ENCODE peak calls at places on chromosomes 13 and 19, in nine cellular contexts. One of them, this sample, is unnamed. For H3K27me3 and H3K9me3, the result is how much of the 10 kb centered on the place peaks cover.

GRCh38 chr13:94236876-94237275 is 242.6 kb downstream of the DCT start:
- DNase-seq in lower lobe of right lung: no peak
- DNase-seq in Peyer's patch: no peak
- DNase-seq in neural progenitor cell: no peak
- DNase-seq in lung: no peak
- DNase-seq in pancreas: no peak
- DNase-seq in ascending aorta: no peak
- DNase-seq in CD8-positive, alpha-beta memory T cell: no peak
- DNase-seq in adrenal gland: no peak
- DNase-seq in this sample: no peak

GRCh38 chr13:40660270-40660669 is 6.2 kb downstream of the FOXO1 start:
- DNase-seq in lower lobe of right lung: no peak
- DNase-seq in Peyer's patch: no peak
- DNase-seq in neural progenitor cell: no peak
- DNase-seq in lung: no peak
- DNase-seq in pancreas: no peak
- DNase-seq in ascending aorta: no peak
- DNase-seq in CD8-positive, alpha-beta memory T cell: no peak
- DNase-seq in adrenal gland: no peak
- DNase-seq in this sample: no peak

GRCh38 chr19:38004505-38005223 is 97.7 kb downstream of the SIPA1L3 start:
- DNase-seq in lower lobe of right lung: peak
- DNase-seq in Peyer's patch: peak
- DNase-seq in neural progenitor cell: peak
- DNase-seq in lung: peak
- DNase-seq in pancreas: no peak
- DNase-seq in ascending aorta: peak
- DNase-seq in CD8-positive, alpha-beta memory T cell: no peak
- DNase-seq in adrenal gland: peak
- DNase-seq in this sample: no peak

GRCh38 chr19:50158577-50158976 is 4.5 kb downstream of the IZUMO2 start:
- DNase-seq in lower lobe of right lung: no peak
- DNase-seq in Peyer's patch: no peak
- DNase-seq in neural progenitor cell: no peak
- DNase-seq in lung: no peak
- DNase-seq in pancreas: no peak
- DNase-seq in ascending aorta: no peak
- DNase-seq in CD8-positive, alpha-beta memory T cell: no peak
- DNase-seq in adrenal gland: no peak
- DNase-seq in this sample: no peak

GRCh38 chr19:2474232-2475017 is 1.5 kb upstream of the GADD45B start:
- DNase-seq in lower lobe of right lung: peak
- DNase-seq in Peyer's patch: peak
- DNase-seq in neural progenitor cell: peak
- DNase-seq in lung: peak
- DNase-seq in pancreas: peak
- DNase-seq in ascending aorta: peak
- DNase-seq in CD8-positive, alpha-beta memory T cell: peak
- DNase-seq in adrenal gland: peak
- DNase-seq in this sample: no peak

GRCh38 chr13:48253849-48254248 is 20.8 kb downstream of the ITM2B start:
- DNase-seq in lower lobe of right lung: no peak
- DNase-seq in Peyer's patch: no peak
- DNase-seq in neural progenitor cell: no peak
- DNase-seq in lung: no peak
- DNase-seq in pancreas: no peak
- DNase-seq in ascending aorta: no peak
- DNase-seq in CD8-positive, alpha-beta memory T cell: no peak
- DNase-seq in adrenal gland: no peak
- DNase-seq in this sample: no peak

GRCh38 chr19:58108546-58108817 is 10.5 kb upstream of the ZSCAN18 start:
- DNase-seq in lower lobe of right lung: no peak
- DNase-seq in Peyer's patch: no peak
- DNase-seq in neural progenitor cell: no peak
- DNase-seq in lung: no peak
- DNase-seq in pancreas: no peak
- DNase-seq in ascending aorta: no peak
- DNase-seq in CD8-positive, alpha-beta memory T cell: no peak
- DNase-seq in adrenal gland: no peak
- DNase-seq in this sample: no peak

GRCh38 chr19:852136-853013 is at the start of gene ELANE:
- DNase-seq in lower lobe of right lung: no peak
- DNase-seq in Peyer's patch: no peak
- DNase-seq in neural progenitor cell: no peak
- DNase-seq in lung: no peak
- DNase-seq in pancreas: peak
- DNase-seq in ascending aorta: no peak
- DNase-seq in CD8-positive, alpha-beta memory T cell: no peak
- DNase-seq in adrenal gland: no peak
- DNase-seq in this sample: no peak

GRCh38 chr19:46197314-46198070 is 32.0 kb upstream of the IGFL1 start:
- DNase-seq in lower lobe of right lung: no peak
- DNase-seq in Peyer's patch: no peak
- DNase-seq in neural progenitor cell: no peak
- DNase-seq in lung: no peak
- DNase-seq in pancreas: no peak
- DNase-seq in ascending aorta: no peak
- DNase-seq in CD8-positive, alpha-beta memory T cell: no peak
- DNase-seq in adrenal gland: peak
- DNase-seq in this sample: no peak
- H3K27me3 ChIP-seq in lower lobe of right lung: under half
- H3K27me3 ChIP-seq in Peyer's patch: under half
- H3K27me3 ChIP-seq in neural progenitor cell: under half
- H3K27me3 ChIP-seq in lung: under half
- H3K27me3 ChIP-seq in pancreas: under half
- H3K27me3 ChIP-seq in ascending aorta: under half
- H3K27me3 ChIP-seq in CD8-positive, alpha-beta memory T cell: under half
- H3K27me3 ChIP-seq in adrenal gland: under half
- H3K27me3 ChIP-seq in this sample: under half

GRCh38 chr19:45863335-45863839 is 440 bp upstream of the SYMPK start:
- DNase-seq in lower lobe of right lung: no peak
- DNase-seq in Peyer's patch: no peak
- DNase-seq in neural progenitor cell: no peak
- DNase-seq in lung: no peak
- DNase-seq in pancreas: no peak
- DNase-seq in ascending aorta: no peak
- DNase-seq in CD8-positive, alpha-beta memory T cell: no peak
- DNase-seq in adrenal gland: no peak
- DNase-seq in this sample: no peak

GRCh38 chr19:45862271-45862563 is 730 bp downstream of the SYMPK start:
- DNase-seq in lower lobe of right lung: no peak
- DNase-seq in Peyer's patch: no peak
- DNase-seq in neural progenitor cell: no peak
- DNase-seq in lung: no peak
- DNase-seq in pancreas: peak
- DNase-seq in ascending aorta: no peak
- DNase-seq in CD8-positive, alpha-beta memory T cell: no peak
- DNase-seq in adrenal gland: no peak
- DNase-seq in this sample: no peak

GRCh38 chr19:45862564-45863334 is at the start of gene SYMPK:
- DNase-seq in lower lobe of right lung: peak
- DNase-seq in Peyer's patch: peak
- DNase-seq in neural progenitor cell: peak
- DNase-seq in lung: peak
- DNase-seq in pancreas: peak
- DNase-seq in ascending aorta: peak
- DNase-seq in CD8-positive, alpha-beta memory T cell: peak
- DNase-seq in adrenal gland: peak
- DNase-seq in this sample: peak

GRCh38 chr19:45863840-45864628 is at the start of gene FOXA3:
- DNase-seq in lower lobe of right lung: no peak
- DNase-seq in Peyer's patch: peak
- DNase-seq in neural progenitor cell: peak
- DNase-seq in lung: no peak
- DNase-seq in pancreas: peak
- DNase-seq in ascending aorta: peak
- DNase-seq in CD8-positive, alpha-beta memory T cell: peak
- DNase-seq in adrenal gland: no peak
- DNase-seq in this sample: no peak

DNA sequence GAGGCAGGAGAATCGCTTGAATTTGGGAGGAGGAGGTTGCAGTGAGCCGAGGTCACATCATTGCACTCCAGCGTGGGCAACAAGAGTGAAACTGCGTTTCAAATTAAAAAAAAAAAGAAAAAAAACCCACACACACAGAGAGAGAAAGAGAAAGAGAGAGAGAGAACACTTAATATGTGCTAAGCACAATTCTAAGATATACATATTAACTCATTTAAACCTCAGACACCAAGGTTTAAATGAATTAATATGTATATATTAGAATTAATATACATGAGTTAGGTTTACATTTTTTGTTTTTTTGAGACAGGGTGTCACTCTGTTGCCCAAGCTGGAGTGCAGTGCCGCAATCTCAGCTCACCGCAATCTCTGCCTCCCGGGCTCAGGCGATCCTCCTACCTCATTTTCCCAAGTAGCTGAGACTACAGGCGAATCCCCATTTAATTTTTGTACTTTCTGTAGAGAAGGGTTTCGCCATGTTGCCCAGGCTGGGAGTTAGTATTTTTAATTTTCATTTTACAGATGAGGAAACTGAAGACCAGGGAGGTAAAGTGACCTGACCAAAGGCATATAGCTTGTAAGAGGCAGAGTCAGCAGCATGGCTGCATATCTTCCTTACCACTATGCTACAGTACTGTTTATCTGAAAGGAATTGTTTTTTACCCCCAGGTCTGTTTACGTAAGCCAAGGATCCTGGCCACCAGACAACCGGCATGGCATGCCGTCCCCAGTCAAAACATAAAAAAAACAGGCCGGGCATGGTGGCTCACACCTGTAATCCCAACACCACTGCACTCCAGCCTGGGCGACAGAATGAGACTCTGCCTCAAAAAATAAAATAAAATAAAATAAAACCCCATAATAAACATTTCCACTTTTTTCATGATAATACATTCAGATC is 2.3 kb downstream of the SYMPK start:
- DNase-seq in lower lobe of right lung: no peak
- DNase-seq in Peyer's patch: no peak
- DNase-seq in neural progenitor cell: no peak
- DNase-seq in lung: no peak
- DNase-seq in pancreas: peak
- DNase-seq in ascending aorta: no peak
- DNase-seq in CD8-positive, alpha-beta memory T cell: no peak
- DNase-seq in adrenal gland: no peak
- DNase-seq in this sample: no peak
- H3K9me3 ChIP-seq in lower lobe of right lung: under half
- H3K9me3 ChIP-seq in Peyer's patch: under half
- H3K9me3 ChIP-seq in neural progenitor cell: under half
- H3K9me3 ChIP-seq in lung: under half
- H3K9me3 ChIP-seq in pancreas: under half
- H3K9me3 ChIP-seq in ascending aorta: under half
- H3K9me3 ChIP-seq in CD8-positive, alpha-beta memory T cell: under half
- H3K9me3 ChIP-seq in adrenal gland: under half
- H3K9me3 ChIP-seq in this sample: under half

GRCh38 chr19:30373593-30373992 is 1.4 kb downstream of the ZNF536 start:
- DNase-seq in lower lobe of right lung: no peak
- DNase-seq in Peyer's patch: no peak
- DNase-seq in neural progenitor cell: peak
- DNase-seq in lung: no peak
- DNase-seq in pancreas: no peak
- DNase-seq in ascending aorta: no peak
- DNase-seq in CD8-positive, alpha-beta memory T cell: no peak
- DNase-seq in adrenal gland: no peak
- DNase-seq in this sample: peak

GRCh38 chr19:30376826-30377425 is 4.7 kb downstream of the ZNF536 start:
- DNase-seq in lower lobe of right lung: no peak
- DNase-seq in Peyer's patch: no peak
- DNase-seq in neural progenitor cell: no peak
- DNase-seq in lung: no peak
- DNase-seq in pancreas: no peak
- DNase-seq in ascending aorta: peak
- DNase-seq in CD8-positive, alpha-beta memory T cell: no peak
- DNase-seq in adrenal gland: no peak
- DNase-seq in this sample: no peak

GRCh38 chr19:30376272-30376671 is 4.1 kb downstream of the ZNF536 start:
- DNase-seq in lower lobe of right lung: no peak
- DNase-seq in Peyer's patch: no peak
- DNase-seq in neural progenitor cell: no peak
- DNase-seq in lung: no peak
- DNase-seq in pancreas: no peak
- DNase-seq in ascending aorta: no peak
- DNase-seq in CD8-positive, alpha-beta memory T cell: no peak
- DNase-seq in adrenal gland: no peak
- DNase-seq in this sample: no peak

GRCh38 chr19:30375651-30376050 is 3.5 kb downstream of the ZNF536 start:
- DNase-seq in lower lobe of right lung: no peak
- DNase-seq in Peyer's patch: no peak
- DNase-seq in neural progenitor cell: no peak
- DNase-seq in lung: no peak
- DNase-seq in pancreas: no peak
- DNase-seq in ascending aorta: no peak
- DNase-seq in CD8-positive, alpha-beta memory T cell: no peak
- DNase-seq in adrenal gland: no peak
- DNase-seq in this sample: no peak

DNA sequence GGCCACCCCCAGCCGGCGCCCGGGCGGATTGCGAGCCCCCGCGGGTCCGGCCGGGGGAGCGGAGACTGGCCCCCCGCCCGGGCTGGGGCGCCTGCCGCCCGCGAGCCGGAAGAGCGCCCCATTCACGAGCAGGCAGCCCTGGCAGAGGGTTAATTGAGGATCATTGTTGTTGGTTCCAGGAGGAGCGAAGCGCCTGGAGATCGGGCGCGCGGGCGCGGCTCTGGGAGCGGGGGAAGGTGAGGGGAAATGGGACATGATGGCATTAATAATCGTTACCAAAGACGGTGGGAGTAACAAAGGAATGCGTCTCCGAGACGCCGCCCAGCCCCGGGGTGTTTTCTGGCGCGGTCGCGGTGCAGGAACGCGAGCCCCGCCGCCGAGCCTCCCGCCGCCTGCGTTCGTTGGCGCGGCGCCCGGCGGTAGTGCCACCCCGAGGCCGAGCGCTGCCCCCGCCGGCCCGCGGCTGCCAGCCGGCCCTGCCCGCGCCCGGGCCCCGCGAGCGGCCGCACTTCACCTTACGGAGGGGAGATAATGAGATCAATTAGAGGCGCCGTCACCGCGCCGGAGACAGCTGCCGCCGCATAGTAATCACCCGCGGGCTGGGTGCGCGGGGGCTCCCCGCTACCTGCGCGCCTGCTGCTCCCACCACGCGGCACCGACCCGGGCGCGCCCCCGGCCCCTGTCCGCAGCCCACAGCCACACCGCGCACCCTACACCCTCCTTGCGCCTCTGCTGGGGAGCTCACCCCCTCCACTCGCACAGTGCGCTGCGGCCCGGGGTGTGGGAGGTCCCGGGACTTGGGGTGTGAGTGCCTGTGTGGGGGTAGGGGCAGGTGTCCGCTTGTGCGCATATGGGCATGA is 2.8 kb downstream of the ZNF536 start:
- DNase-seq in lower lobe of right lung: no peak
- DNase-seq in Peyer's patch: no peak
- DNase-seq in neural progenitor cell: peak
- DNase-seq in lung: no peak
- DNase-seq in pancreas: no peak
- DNase-seq in ascending aorta: peak
- DNase-seq in CD8-positive, alpha-beta memory T cell: no peak
- DNase-seq in adrenal gland: no peak
- DNase-seq in this sample: no peak
- H3K27ac ChIP-seq in lower lobe of right lung: no peak
- H3K27ac ChIP-seq in Peyer's patch: no peak
- H3K27ac ChIP-seq in neural progenitor cell: no peak
- H3K27ac ChIP-seq in lung: no peak
- H3K27ac ChIP-seq in pancreas: no peak
- H3K27ac ChIP-seq in ascending aorta: no peak
- H3K27ac ChIP-seq in CD8-positive, alpha-beta memory T cell: no peak
- H3K27ac ChIP-seq in adrenal gland: no peak
- H3K27ac ChIP-seq in this sample: no peak

GRCh38 chr19:41998246-41999020 is 4.4 kb upstream of the ATP1A3 start:
- DNase-seq in lower lobe of right lung: no peak
- DNase-seq in Peyer's patch: no peak
- DNase-seq in neural progenitor cell: peak
- DNase-seq in lung: no peak
- DNase-seq in pancreas: no peak
- DNase-seq in ascending aorta: no peak
- DNase-seq in CD8-positive, alpha-beta memory T cell: no peak
- DNase-seq in adrenal gland: no peak
- DNase-seq in this sample: no peak

GRCh38 chr19:41997121-41997850 is 3.3 kb upstream of the ATP1A3 start:
- DNase-seq in lower lobe of right lung: no peak
- DNase-seq in Peyer's patch: no peak
- DNase-seq in neural progenitor cell: peak
- DNase-seq in lung: no peak
- DNase-seq in pancreas: peak
- DNase-seq in ascending aorta: no peak
- DNase-seq in CD8-positive, alpha-beta memory T cell: peak
- DNase-seq in adrenal gland: peak
- DNase-seq in this sample: no peak

GRCh38 chr19:41999878-42000208 is 5.8 kb upstream of the ATP1A3 start:
- DNase-seq in lower lobe of right lung: no peak
- DNase-seq in Peyer's patch: no peak
- DNase-seq in neural progenitor cell: no peak
- DNase-seq in lung: no peak
- DNase-seq in pancreas: no peak
- DNase-seq in ascending aorta: no peak
- DNase-seq in CD8-positive, alpha-beta memory T cell: no peak
- DNase-seq in adrenal gland: no peak
- DNase-seq in this sample: no peak

GRCh38 chr19:41997851-41998229 is 3.8 kb upstream of the ATP1A3 start:
- DNase-seq in lower lobe of right lung: no peak
- DNase-seq in Peyer's patch: no peak
- DNase-seq in neural progenitor cell: no peak
- DNase-seq in lung: no peak
- DNase-seq in pancreas: no peak
- DNase-seq in ascending aorta: no peak
- DNase-seq in CD8-positive, alpha-beta memory T cell: no peak
- DNase-seq in adrenal gland: no peak
- DNase-seq in this sample: no peak

GRCh38 chr19:41999071-41999877 is 5.2 kb upstream of the ATP1A3 start:
- DNase-seq in lower lobe of right lung: no peak
- DNase-seq in Peyer's patch: no peak
- DNase-seq in neural progenitor cell: peak
- DNase-seq in lung: no peak
- DNase-seq in pancreas: no peak
- DNase-seq in ascending aorta: no peak
- DNase-seq in CD8-positive, alpha-beta memory T cell: no peak
- DNase-seq in adrenal gland: no peak
- DNase-seq in this sample: no peak
- H3K27me3 ChIP-seq in lower lobe of right lung: half or more
- H3K27me3 ChIP-seq in Peyer's patch: under half
- H3K27me3 ChIP-seq in neural progenitor cell: half or more
- H3K27me3 ChIP-seq in lung: under half
- H3K27me3 ChIP-seq in pancreas: under half
- H3K27me3 ChIP-seq in ascending aorta: under half
- H3K27me3 ChIP-seq in CD8-positive, alpha-beta memory T cell: half or more
- H3K27me3 ChIP-seq in adrenal gland: half or more
- H3K27me3 ChIP-seq in this sample: under half